ENCODE peak calls at places on chromosome 19, in five cellular contexts. N is NB4, K is bronchial epithelial cell, U is AG09319, Z is left kidney. F is an unnamed sample.

GRCh38 chr19:10450853-10451609 is 30.7 kb downstream of the PDE4A start:
- DNase-seq in N (peak; percentile 75), K (no peak), U (no peak), Z (no peak), F (no peak)

GRCh38 chr19:3387645-3388589 is 21.5 kb downstream of the NFIC start:
- DNase-seq in N (no peak), K (peak; percentile 29), U (peak; percentile 61), Z (no peak), F (peak; percentile 68)

GRCh38 chr19:342801-343421 is 1.7 kb downstream of the MIER2 start:
- DNase-seq in N (peak; percentile 78), K (peak; percentile 75), U (peak; percentile 38), Z (no peak), F (peak; percentile 98)

GRCh38 chr19:40465025-40465780 is at the start of gene BLVRB:
- DNase-seq in N (peak; percentile 90), K (peak; percentile 58), U (peak; percentile 42), Z (peak; percentile 32), F (no peak)

GRCh38 chr19:49097453-49098288 is 12.4 kb downstream of the SNRNP70 start:
- DNase-seq in N (peak; percentile 81), K (peak; percentile 79), U (no peak), Z (peak; percentile 87), F (peak; percentile 74)

GRCh38 chr19:55113570-55114039 is 3.8 kb downstream of the PPP1R12C start:
- DNase-seq in N (no peak), K (no peak), U (peak; percentile 85), Z (peak; percentile 98), F (peak; percentile 88)

GRCh38 chr19:49391581-49392399 is 3.7 kb downstream of the KASH5 start:
- DNase-seq in N (peak; percentile 80), K (peak; percentile 59), U (peak; percentile 37), Z (peak; percentile 95), F (peak; percentile 55)

GRCh38 chr19:39099341-39099740 is 15.2 kb downstream of the ACP7 start:
- DNase-seq in N (no peak), K (no peak), U (no peak), Z (no peak), F (no peak)

GRCh38 chr19:17883627-17884413 is 12.1 kb downstream of the SLC5A5 start:
- DNase-seq in N (no peak), K (no peak), U (no peak), Z (no peak), F (no peak)

GRCh38 chr19:38321646-38322323 is 2.1 kb downstream of the KCNK6 start:
- DNase-seq in N (no peak), K (peak; percentile 93), U (no peak), Z (peak; percentile 12), F (no peak)

GRCh38 chr19:584240-585001 is 5.3 kb upstream of the HCN2 start:
- DNase-seq in N (peak; percentile 64), K (no peak), U (no peak), Z (peak; percentile 82), F (peak; percentile 44)

GRCh38 chr19:44260695-44261446 is 1.2 kb downstream of the ZNF233 start:
- DNase-seq in N (no peak), K (no peak), U (no peak), Z (no peak), F (no peak)

GRCh38 chr19:53158119-53158656 is 665 bp downstream of the ZNF347 start:
- DNase-seq in N (peak; percentile 51), K (no peak), U (peak; percentile 2), Z (peak; percentile 72), F (peak; percentile 18)

GRCh38 chr19:48627865-48628314 is 8.6 kb downstream of the SPHK2 start:
- DNase-seq in N (peak; percentile 38), K (no peak), U (no peak), Z (no peak), F (no peak)

GRCh38 chr19:41330476-41330875 is 20.5 kb downstream of the CCDC97 start:
- DNase-seq in N (no peak), K (no peak), U (no peak), Z (no peak), F (no peak)

GRCh38 chr19:38394488-38394887 is 6.0 kb downstream of the SPRED3 start:
- DNase-seq in N (no peak), K (peak; percentile 49), U (no peak), Z (peak; percentile 95), F (peak; percentile 13)

GRCh38 chr19:18596752-18597157 is 8.2 kb downstream of the REX1BD start:
- DNase-seq in N (peak; percentile 68), K (no peak), U (no peak), Z (peak; percentile 83), F (peak; percentile 34)

GRCh38 chr19:7516281-7516862 is 469 bp downstream of the ZNF358 start:
- DNase-seq in N (no peak), K (no peak), U (no peak), Z (peak; percentile 56), F (no peak)

GRCh38 chr19:4704317-4704673 is 19.3 kb downstream of the DPP9 start:
- DNase-seq in N (no peak), K (no peak), U (no peak), Z (no peak), F (no peak)

GRCh38 chr19:48819366-48819816 is 8.6 kb upstream of the BCAT2 start:
- DNase-seq in N (no peak), K (peak; percentile 85), U (peak; percentile 98), Z (no peak), F (peak; percentile 48)

GRCh38 chr19:32662186-32662585 is 12.8 kb downstream of the ANKRD27 start:
- DNase-seq in N (peak; percentile 62), K (peak; percentile 23), U (no peak), Z (no peak), F (peak; percentile 85)

GRCh38 chr19:45958320-45958719 is 15.3 kb downstream of the NOVA2 start:
- DNase-seq in N (no peak), K (no peak), U (no peak), Z (no peak), F (no peak)

GRCh38 chr19:38482496-38482895 is 49.0 kb downstream of the RYR1 start:
- DNase-seq in N (no peak), K (no peak), U (no peak), Z (no peak), F (no peak)

F was measured in endothelial cell of umbilical vein.